ENCODE peak calls at places on chromosomes 6 and 20, in seven cellular contexts. One of them, this sample, is unnamed. For H3K36me3, the result is how much of the 10 kb centered on the place peaks cover.

GRCh38 chr20:23595941-23596340 is 9.8 kb downstream of the CST9 start:
- DNase-seq in neural progenitor cell: no peak
- DNase-seq in HCT116: no peak
- DNase-seq in brain microvascular endothelial cell: no peak
- DNase-seq in Peyer's patch: no peak
- DNase-seq in heart right ventricle: no peak
- DNase-seq in Panc1: no peak
- DNase-seq in this sample: no peak

GRCh38 chr6:123636282-123636681 is 468 bp downstream of the TRDN start:
- DNase-seq in heart right ventricle: no peak
- DNase-seq in HCT116: no peak
- DNase-seq in Peyer's patch: no peak
- DNase-seq in brain microvascular endothelial cell: no peak
- DNase-seq in Panc1: no peak
- DNase-seq in neural progenitor cell: no peak
- DNase-seq in this sample: no peak

GRCh38 chr20:26209171-26209941 is 512.7 kb upstream of the ZNF337 start:
- DNase-seq in heart right ventricle: no peak
- DNase-seq in brain microvascular endothelial cell: no peak
- DNase-seq in Peyer's patch: no peak
- DNase-seq in Panc1: no peak
- DNase-seq in neural progenitor cell: peak
- DNase-seq in HCT116: no peak
- DNase-seq in this sample: no peak

GRCh38 chr6:119333707-119334295 is 15.8 kb downstream of the MAN1A1 start:
- DNase-seq in HCT116: no peak
- DNase-seq in Panc1: no peak
- DNase-seq in brain microvascular endothelial cell: no peak
- DNase-seq in heart right ventricle: no peak
- DNase-seq in Peyer's patch: no peak
- DNase-seq in neural progenitor cell: no peak
- DNase-seq in this sample: no peak

GRCh38 chr6:52725530-52726192 is 37.6 kb downstream of the GSTA2 start:
- DNase-seq in Panc1: no peak
- DNase-seq in brain microvascular endothelial cell: no peak
- DNase-seq in heart right ventricle: no peak
- DNase-seq in Peyer's patch: no peak
- DNase-seq in HCT116: no peak
- DNase-seq in neural progenitor cell: no peak
- DNase-seq in this sample: peak

GRCh38 chr20:10177326-10177725 is 41.3 kb upstream of the SNAP25 start:
- DNase-seq in Peyer's patch: no peak
- DNase-seq in HCT116: no peak
- DNase-seq in brain microvascular endothelial cell: no peak
- DNase-seq in neural progenitor cell: no peak
- DNase-seq in Panc1: no peak
- DNase-seq in heart right ventricle: no peak
- DNase-seq in this sample: no peak

GRCh38 chr20:63736893-63737689 is 627 bp downstream of the LIME1 start:
- DNase-seq in Peyer's patch: peak
- DNase-seq in Panc1: no peak
- DNase-seq in heart right ventricle: no peak
- DNase-seq in neural progenitor cell: no peak
- DNase-seq in brain microvascular endothelial cell: no peak
- DNase-seq in HCT116: no peak
- DNase-seq in this sample: peak

GRCh38 chr6:128161263-128161662 is 260.4 kb upstream of the THEMIS start:
- DNase-seq in Panc1: no peak
- DNase-seq in heart right ventricle: no peak
- DNase-seq in Peyer's patch: no peak
- DNase-seq in brain microvascular endothelial cell: no peak
- DNase-seq in HCT116: no peak
- DNase-seq in neural progenitor cell: no peak
- DNase-seq in this sample: no peak

GRCh38 chr6:11586574-11586973 is 49.0 kb downstream of the TMEM170B start:
- DNase-seq in Panc1: no peak
- DNase-seq in neural progenitor cell: peak
- DNase-seq in HCT116: no peak
- DNase-seq in brain microvascular endothelial cell: peak
- DNase-seq in heart right ventricle: no peak
- DNase-seq in Peyer's patch: no peak
- DNase-seq in this sample: no peak

GRCh38 chr20:3869839-3870634 is 19.1 kb upstream of the PANK2 start:
- DNase-seq in neural progenitor cell: no peak
- DNase-seq in HCT116: no peak
- DNase-seq in brain microvascular endothelial cell: no peak
- DNase-seq in Peyer's patch: no peak
- DNase-seq in Panc1: no peak
- DNase-seq in heart right ventricle: no peak
- DNase-seq in this sample: no peak

GRCh38 chr6:82551831-82552230 is 188.2 kb downstream of the TPBG start:
- DNase-seq in HCT116: no peak
- DNase-seq in Panc1: no peak
- DNase-seq in Peyer's patch: no peak
- DNase-seq in neural progenitor cell: no peak
- DNase-seq in heart right ventricle: no peak
- DNase-seq in brain microvascular endothelial cell: no peak
- DNase-seq in this sample: no peak

GRCh38 chr6:131427441-131428051 is 145.5 kb upstream of the ARG1 start:
- DNase-seq in Panc1: no peak
- DNase-seq in heart right ventricle: no peak
- DNase-seq in brain microvascular endothelial cell: no peak
- DNase-seq in Peyer's patch: no peak
- DNase-seq in HCT116: no peak
- DNase-seq in neural progenitor cell: no peak
- DNase-seq in this sample: no peak

GRCh38 chr6:126016591-126016990 is 30.3 kb downstream of the TRMT11 start:
- DNase-seq in Panc1: no peak
- DNase-seq in brain microvascular endothelial cell: no peak
- DNase-seq in Peyer's patch: no peak
- DNase-seq in heart right ventricle: no peak
- DNase-seq in neural progenitor cell: no peak
- DNase-seq in HCT116: no peak
- DNase-seq in this sample: no peak

GRCh38 chr20:33322456-33322855 is 39.4 kb downstream of the BPIFB1 start:
- DNase-seq in Panc1: no peak
- DNase-seq in Peyer's patch: no peak
- DNase-seq in brain microvascular endothelial cell: no peak
- DNase-seq in heart right ventricle: no peak
- DNase-seq in neural progenitor cell: no peak
- DNase-seq in HCT116: no peak
- DNase-seq in this sample: no peak

GRCh38 chr20:58942549-58942948 is 38.5 kb upstream of the NELFCD start:
- DNase-seq in Peyer's patch: no peak
- DNase-seq in brain microvascular endothelial cell: no peak
- DNase-seq in neural progenitor cell: no peak
- DNase-seq in HCT116: no peak
- DNase-seq in Panc1: no peak
- DNase-seq in heart right ventricle: no peak
- DNase-seq in this sample: no peak

GRCh38 chr6:48733581-48733980 is 622.6 kb upstream of the PTCHD4 start:
- DNase-seq in HCT116: no peak
- DNase-seq in Panc1: no peak
- DNase-seq in heart right ventricle: no peak
- DNase-seq in Peyer's patch: no peak
- DNase-seq in brain microvascular endothelial cell: no peak
- DNase-seq in neural progenitor cell: no peak
- DNase-seq in this sample: no peak

GRCh38 chr6:12543953-12544352 is 172.6 kb upstream of the PHACTR1 start:
- DNase-seq in brain microvascular endothelial cell: no peak
- DNase-seq in Panc1: no peak
- DNase-seq in heart right ventricle: no peak
- DNase-seq in HCT116: no peak
- DNase-seq in neural progenitor cell: no peak
- DNase-seq in Peyer's patch: no peak
- DNase-seq in this sample: no peak

GRCh38 chr6:106574729-106575458 is 54.4 kb downstream of the RTN4IP1 start:
- DNase-seq in Panc1: peak
- DNase-seq in HCT116: peak
- DNase-seq in Peyer's patch: no peak
- DNase-seq in neural progenitor cell: peak
- DNase-seq in heart right ventricle: no peak
- DNase-seq in brain microvascular endothelial cell: peak
- DNase-seq in this sample: no peak

GRCh38 chr6:159107451-159108260 is 61.5 kb upstream of the FNDC1 start:
- DNase-seq in HCT116: no peak
- DNase-seq in neural progenitor cell: no peak
- DNase-seq in Peyer's patch: no peak
- DNase-seq in brain microvascular endothelial cell: no peak
- DNase-seq in heart right ventricle: no peak
- DNase-seq in Panc1: no peak
- DNase-seq in this sample: peak

GRCh38 chr6:170250981-170251775 is 39.7 kb downstream of the DLL1 start:
- DNase-seq in HCT116: no peak
- DNase-seq in brain microvascular endothelial cell: no peak
- DNase-seq in Panc1: no peak
- DNase-seq in neural progenitor cell: no peak
- DNase-seq in heart right ventricle: no peak
- DNase-seq in Peyer's patch: no peak
- DNase-seq in this sample: no peak

GRCh38 chr6:11366934-11367637 is 134.6 kb upstream of the NEDD9 start:
- DNase-seq in Peyer's patch: no peak
- DNase-seq in brain microvascular endothelial cell: no peak
- DNase-seq in HCT116: no peak
- DNase-seq in neural progenitor cell: peak
- DNase-seq in Panc1: no peak
- DNase-seq in heart right ventricle: no peak
- DNase-seq in this sample: no peak

GRCh38 chr20:31475472-31476312 is 604 bp downstream of the REM1 start:
- DNase-seq in Peyer's patch: no peak
- DNase-seq in Panc1: no peak
- DNase-seq in neural progenitor cell: no peak
- DNase-seq in heart right ventricle: no peak
- DNase-seq in HCT116: no peak
- DNase-seq in brain microvascular endothelial cell: no peak
- DNase-seq in this sample: no peak

GRCh38 chr6:106609699-106610098 is 19.6 kb downstream of the RTN4IP1 start:
- DNase-seq in heart right ventricle: no peak
- DNase-seq in Panc1: no peak
- DNase-seq in Peyer's patch: no peak
- DNase-seq in brain microvascular endothelial cell: no peak
- DNase-seq in HCT116: peak
- DNase-seq in neural progenitor cell: peak
- DNase-seq in this sample: no peak

GRCh38 chr6:90219168-90219985 is 77.3 kb downstream of the BACH2 start:
- DNase-seq in Panc1: no peak
- DNase-seq in brain microvascular endothelial cell: peak
- DNase-seq in heart right ventricle: peak
- DNase-seq in HCT116: no peak
- DNase-seq in neural progenitor cell: peak
- DNase-seq in Peyer's patch: no peak
- DNase-seq in this sample: peak

GRCh38 chr6:166670013-166670412 is 43.0 kb upstream of the RPS6KA2 start:
- DNase-seq in Peyer's patch: no peak
- DNase-seq in heart right ventricle: no peak
- DNase-seq in HCT116: no peak
- DNase-seq in brain microvascular endothelial cell: no peak
- DNase-seq in Panc1: no peak
- DNase-seq in neural progenitor cell: no peak
- DNase-seq in this sample: no peak

GRCh38 chr6:158081657-158081935 is 86.5 kb downstream of the SERAC1 start:
- DNase-seq in neural progenitor cell: no peak
- DNase-seq in Peyer's patch: no peak
- DNase-seq in brain microvascular endothelial cell: no peak
- DNase-seq in HCT116: no peak
- DNase-seq in heart right ventricle: no peak
- DNase-seq in Panc1: no peak
- DNase-seq in this sample: no peak

GRCh38 chr20:12395404-12396159 is 477.9 kb downstream of the BTBD3 start:
- DNase-seq in neural progenitor cell: no peak
- DNase-seq in heart right ventricle: no peak
- DNase-seq in Panc1: no peak
- DNase-seq in Peyer's patch: no peak
- DNase-seq in brain microvascular endothelial cell: no peak
- DNase-seq in HCT116: no peak
- DNase-seq in this sample: no peak
- TF ChIP-seq CTCF in neural progenitor cell: no peak
- TF ChIP-seq CTCF in heart right ventricle: no peak
- TF ChIP-seq CTCF in Panc1: no peak
- TF ChIP-seq CTCF in Peyer's patch: no peak
- TF ChIP-seq CTCF in brain microvascular endothelial cell: no peak
- TF ChIP-seq CTCF in HCT116: no peak
- TF ChIP-seq CTCF in this sample: no peak

GRCh38 chr6:167892835-167893234 is 66.1 kb downstream of the AFDN start:
- DNase-seq in HCT116: no peak
- DNase-seq in Panc1: no peak
- DNase-seq in Peyer's patch: no peak
- DNase-seq in heart right ventricle: no peak
- DNase-seq in brain microvascular endothelial cell: no peak
- DNase-seq in neural progenitor cell: peak
- DNase-seq in this sample: no peak
- H3K36me3 ChIP-seq in HCT116: under half
- H3K36me3 ChIP-seq in Panc1: under half
- H3K36me3 ChIP-seq in Peyer's patch: under half
- H3K36me3 ChIP-seq in heart right ventricle: under half
- H3K36me3 ChIP-seq in brain microvascular endothelial cell: under half
- H3K36me3 ChIP-seq in neural progenitor cell: under half
- H3K36me3 ChIP-seq in this sample: under half

GRCh38 chr6:9431945-9432344 is 982.9 kb downstream of the TFAP2A start:
- DNase-seq in heart right ventricle: no peak
- DNase-seq in HCT116: no peak
- DNase-seq in Peyer's patch: no peak
- DNase-seq in Panc1: no peak
- DNase-seq in brain microvascular endothelial cell: no peak
- DNase-seq in neural progenitor cell: no peak
- DNase-seq in this sample: no peak
- H3K27ac ChIP-seq in heart right ventricle: no peak
- H3K27ac ChIP-seq in HCT116: no peak
- H3K27ac ChIP-seq in Peyer's patch: no peak
- H3K27ac ChIP-seq in Panc1: no peak
- H3K27ac ChIP-seq in brain microvascular endothelial cell: no peak
- H3K27ac ChIP-seq in neural progenitor cell: no peak
- H3K27ac ChIP-seq in this sample: no peak

DNA sequence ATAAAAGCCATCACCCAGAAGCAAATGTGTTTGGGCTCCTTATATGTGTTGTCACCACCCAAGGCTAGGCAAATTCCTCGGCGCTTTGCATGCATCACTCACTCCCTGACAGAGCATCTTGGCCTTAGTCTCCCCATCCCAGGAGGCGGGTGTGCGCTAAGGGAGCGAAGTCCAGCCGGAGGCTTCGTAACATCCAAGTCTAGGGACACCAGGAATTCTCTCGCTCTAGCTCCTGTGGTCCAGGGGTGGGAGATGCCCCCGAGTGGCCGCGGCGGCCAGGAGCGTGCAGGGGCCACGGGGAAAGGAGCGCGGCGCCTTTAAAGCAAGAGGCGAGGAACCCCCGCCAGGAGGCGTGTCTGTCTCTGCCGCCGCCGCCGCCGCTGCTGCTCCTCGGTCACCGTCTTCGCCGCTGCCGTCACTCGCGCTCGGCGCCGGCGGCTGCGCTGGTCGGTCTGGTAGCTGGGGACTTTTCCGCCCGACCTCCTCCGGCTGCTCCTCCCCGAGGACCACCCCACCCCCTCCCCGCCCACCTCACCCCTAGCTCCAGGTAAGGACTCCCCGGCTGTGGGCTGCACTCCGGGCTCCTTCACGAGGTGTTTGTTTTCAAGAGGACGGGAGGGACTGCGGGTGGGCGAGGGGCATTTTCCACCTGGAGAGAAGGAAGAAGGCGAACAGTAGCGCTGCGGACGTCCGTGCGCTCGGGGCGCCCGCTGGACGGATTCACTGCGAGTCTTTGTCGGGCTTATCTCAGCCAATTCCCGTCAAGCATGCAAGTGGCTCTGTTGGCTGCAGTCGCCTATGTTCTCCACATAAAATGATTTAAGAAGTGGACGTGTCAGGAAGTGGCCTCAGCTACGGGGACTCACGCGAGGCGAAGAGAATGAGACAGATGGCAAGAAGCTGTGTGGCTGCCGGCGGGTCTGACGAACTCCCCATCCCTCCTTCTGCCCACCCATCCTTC is at the start of gene GRIK2:
- DNase-seq in HCT116: no peak
- DNase-seq in Peyer's patch: peak
- DNase-seq in Panc1: no peak
- DNase-seq in neural progenitor cell: peak
- DNase-seq in heart right ventricle: no peak
- DNase-seq in brain microvascular endothelial cell: peak
- DNase-seq in this sample: no peak
- TF ChIP-seq CTCF in HCT116: peak
- TF ChIP-seq CTCF in Peyer's patch: no peak
- TF ChIP-seq CTCF in Panc1: peak
- TF ChIP-seq CTCF in neural progenitor cell: peak
- TF ChIP-seq CTCF in heart right ventricle: peak
- TF ChIP-seq CTCF in brain microvascular endothelial cell: peak
- TF ChIP-seq CTCF in this sample: no peak